ENCODE peak calls at places on chromosomes 5 and 9, in four cellular contexts. C, T, U and H are unnamed samples.

GRCh38 chr9:114250648-114251047 is 72.2 kb upstream of the ORM1 start:
- DNase-seq in T (no peak), C (no peak), U (no peak), H (no peak)

GRCh38 chr9:91427873-91428272 is 4.2 kb upstream of the NFIL3 start:
- DNase-seq in T (peak), U (peak), C (no peak), H (no peak)

GRCh38 chr9:16985559-16986348 is 115.3 kb upstream of the BNC2 start:
- DNase-seq in U (peak), C (peak), T (peak), H (no peak)

GRCh38 chr5:175548899-175549311 is 70.5 kb downstream of the SFXN1 start:
- DNase-seq in U (no peak), T (no peak), C (no peak), H (no peak)

GRCh38 chr9:33445389-33445881 is 2.0 kb downstream of the AQP3 start:
- DNase-seq in T (no peak), U (no peak), C (no peak), H (no peak)

GRCh38 chr5:60649288-60649917 is 50.6 kb downstream of the DEPDC1B start:
- DNase-seq in T (peak), C (peak), U (peak), H (no peak)

GRCh38 chr5:3210531-3210930 is 385.1 kb upstream of the IRX1 start:
- DNase-seq in U (no peak), T (no peak), C (no peak), H (no peak)

GRCh38 chr9:82148849-82149544 is 160.4 kb downstream of the SPATA31D1 start:
- DNase-seq in C (peak), U (peak), T (peak), H (no peak)

GRCh38 chr5:80672140-80672736 is 17.5 kb upstream of the DHFR start:
- DNase-seq in U (peak), T (peak), C (peak), H (peak)

GRCh38 chr5:150017606-150018005 is 17.1 kb downstream of the HMGXB3 start:
- DNase-seq in C (no peak), U (peak), T (peak), H (no peak)

GRCh38 chr5:143135832-143136551 is 267.5 kb downstream of the NR3C1 start:
- DNase-seq in U (peak), T (no peak), C (no peak), H (no peak)

GRCh38 chr5:113680534-113680933 is 167.0 kb downstream of the YTHDC2 start:
- DNase-seq in C (no peak), U (no peak), T (no peak), H (no peak)

GRCh38 chr9:86098793-86099694 is at the start of gene GOLM1:
- DNase-seq in T (peak), U (peak), C (no peak), H (peak)

GRCh38 chr9:86102626-86103025 is 3.3 kb upstream of the GOLM1 start:
- DNase-seq in C (no peak), U (no peak), T (no peak), H (no peak)

GRCh38 chr9:86097510-86098224 is 1.7 kb downstream of the GOLM1 start:
- DNase-seq in T (no peak), C (no peak), U (no peak), H (no peak)

GRCh38 chr9:86096382-86096781 is 3.0 kb downstream of the GOLM1 start:
- DNase-seq in C (no peak), U (peak), T (peak), H (no peak)

DNA sequence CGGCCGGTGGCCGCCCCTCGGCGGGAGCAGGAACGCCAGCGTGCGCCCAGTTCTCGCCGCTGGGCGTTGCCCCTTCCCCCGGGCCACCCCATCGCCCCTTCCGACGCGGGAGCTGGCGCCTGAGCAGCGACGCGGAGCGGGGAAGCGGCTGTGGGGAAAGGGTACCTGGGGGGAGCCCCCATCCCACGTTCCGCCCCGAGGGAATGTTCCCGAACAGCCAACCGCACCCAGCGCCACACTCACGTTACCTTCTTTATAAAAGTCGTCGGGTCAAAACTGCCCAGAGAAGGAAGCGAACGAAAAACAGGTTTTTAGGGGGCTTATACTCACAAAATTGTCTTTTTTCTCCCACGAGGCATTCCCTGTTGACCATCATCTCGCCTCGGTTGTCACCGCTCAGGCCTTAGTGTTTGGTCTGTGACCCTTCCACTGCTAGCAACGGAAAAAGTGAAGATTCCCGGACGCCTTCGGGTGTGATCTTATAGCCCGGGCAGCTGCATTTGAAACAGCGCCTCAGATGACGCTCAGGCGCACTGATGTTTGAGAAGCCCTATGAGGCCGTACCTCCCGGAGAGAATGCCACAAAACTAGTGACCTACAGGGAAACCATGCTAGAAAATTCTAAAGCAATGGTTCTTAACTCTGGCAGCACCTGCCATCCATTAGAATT is 472 bp upstream of the GOLM1 start:
- DNase-seq in T (peak), C (peak), U (peak), H (peak)
- TF ChIP-seq CTCF in T (no peak), C (no peak), U (no peak), H (no peak)

GRCh38 chr5:74990194-74990593 is 62.2 kb downstream of the GCNT4 start:
- DNase-seq in C (no peak), T (no peak), U (no peak), H (no peak)
- TF ChIP-seq CTCF in C (no peak), T (no peak), U (no peak), H (no peak)

GRCh38 chr9:26163931-26164330 is 485.7 kb upstream of the TUSC1 start:
- DNase-seq in T (peak), C (no peak), U (no peak), H (no peak)
- TF ChIP-seq CTCF in T (no peak), C (no peak), U (no peak), H (no peak)

GRCh38 chr9:15642369-15642962 is 89.6 kb downstream of the CCDC171 start:
- DNase-seq in C (peak), T (peak), U (peak), H (no peak)
- TF ChIP-seq CTCF in C (peak), T (peak), U (peak), H (peak)

GRCh38 chr9:128067898-128068655 is at the start of gene SLC25A25:
- DNase-seq in U (peak), C (peak), T (peak), H (peak)
- TF ChIP-seq CTCF in U (no peak), C (no peak), T (no peak), H (no peak)

GRCh38 chr5:95959964-95960801 is 1.5 kb downstream of the ELL2 start:
- DNase-seq in T (peak), C (no peak), U (peak), H (no peak)
- TF ChIP-seq CTCF in T (no peak), C (no peak), U (no peak), H (no peak)

GRCh38 chr9:14080940-14081621 is 232.9 kb downstream of the NFIB start:
- DNase-seq in C (no peak), U (peak), T (peak), H (no peak)
- TF ChIP-seq CTCF in C (no peak), U (peak), T (no peak), H (no peak)

GRCh38 chr9:73655831-73656230 is 504.2 kb downstream of the ANXA1 start:
- DNase-seq in C (no peak), T (no peak), U (no peak), H (no peak)
- TF ChIP-seq CTCF in C (no peak), T (no peak), U (no peak), H (no peak)

DNA sequence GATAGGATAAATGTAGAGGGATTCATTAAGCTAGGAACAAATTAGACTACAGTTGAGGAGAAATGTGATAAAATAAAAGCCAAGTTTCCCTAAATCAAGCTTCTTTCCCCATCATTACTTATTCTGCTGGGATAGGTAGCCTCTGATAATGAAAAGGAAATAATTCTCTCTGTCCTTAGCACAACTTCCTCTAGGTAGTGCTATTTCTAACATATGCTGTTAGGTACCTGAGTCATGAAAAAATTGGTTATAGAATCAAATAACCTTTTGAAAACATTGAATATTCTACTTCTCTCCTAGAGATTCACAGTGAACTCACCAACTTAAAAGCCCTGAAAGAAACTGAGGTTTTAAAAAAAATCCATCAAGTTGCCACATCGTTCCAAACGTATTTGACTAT is 1793.1 kb downstream of the EFNA5 start:
- DNase-seq in C (no peak), T (no peak), U (no peak), H (no peak)
- TF ChIP-seq CTCF in C (no peak), T (no peak), U (no peak), H (no peak)

GRCh38 chr9:14165376-14166035 is 148.4 kb downstream of the NFIB start:
- DNase-seq in C (no peak), T (no peak), U (no peak), H (no peak)
- TF ChIP-seq CTCF in C (no peak), T (no peak), U (no peak), H (no peak)